ENCODE peak calls at places on chromosomes 11 and 22, in nine cellular contexts. Y is GM23338, L is neural progenitor cell, C is PC-3, T is hepatocyte, S is SK-N-SH, F is GM23248, H is HCT116, J is MM.1S. U is an unnamed sample.

GRCh38 chr22:31646186-31647019 is 15.6 kb downstream of the PISD start:
- DNase-seq in T (peak; percentile 81), S (no peak), Y (no peak), J (no peak), F (peak; percentile 95), L (no peak), H (peak; percentile 91), C (peak; percentile 72), U (no peak)

GRCh38 chr22:22433770-22434169 is 74.8 kb downstream of the ZNF280B start:
- DNase-seq in H (no peak), T (no peak), F (no peak), C (no peak), S (no peak), J (no peak), Y (no peak), L (no peak), U (no peak)

GRCh38 chr11:36622431-36623136 is 24.5 kb upstream of the RAG2 start:
- DNase-seq in Y (peak; percentile 6), S (peak; percentile 32), L (peak; percentile 9), T (peak; percentile 40), H (peak; percentile 12), F (peak; percentile 12), J (peak; percentile 55), C (peak; percentile 48), U (peak; percentile 14)

GRCh38 chr22:46045459-46046298 is 68.7 kb upstream of the WNT7B start:
- DNase-seq in J (no peak), H (no peak), S (no peak), T (no peak), F (peak; percentile 27), L (no peak), Y (no peak), C (no peak), U (no peak)

GRCh38 chr11:4464216-4465159 is 15.4 kb downstream of the OR52K2 start:
- DNase-seq in S (no peak), L (peak; percentile 12), T (peak; percentile 56), C (no peak), H (peak; percentile 16), F (peak; percentile 8), Y (peak; percentile 17), J (no peak), U (no peak)

GRCh38 chr11:61357233-61357893 is 4.3 kb downstream of the CYB561A3 start:
- DNase-seq in F (no peak), T (no peak), H (no peak), Y (no peak), S (no peak), J (no peak), C (no peak), L (no peak), U (peak; percentile 87)

GRCh38 chr11:2789791-2790580 is 90.2 kb upstream of the KCNQ1OT1 start:
- DNase-seq in Y (no peak), T (no peak), J (no peak), L (no peak), F (no peak), C (no peak), H (no peak), S (no peak), U (no peak)

GRCh38 chr11:116929393-116930090 is 92.1 kb upstream of the APOA1 start:
- DNase-seq in Y (no peak), S (no peak), J (no peak), T (no peak), H (no peak), C (no peak), F (peak; percentile 53), L (no peak), U (no peak)

GRCh38 chr22:47282851-47283250 is 520.4 kb downstream of the TBC1D22A start:
- DNase-seq in L (no peak), F (no peak), Y (no peak), C (no peak), H (no peak), S (no peak), J (no peak), T (no peak), U (no peak)

GRCh38 chr22:17547995-17548755 is 15.1 kb upstream of the SLC25A18 start:
- DNase-seq in L (no peak), Y (no peak), C (no peak), S (no peak), H (no peak), J (no peak), F (no peak), T (no peak), U (no peak)

GRCh38 chr11:67634366-67635230 is 4.9 kb upstream of the NUDT8 start:
- DNase-seq in F (no peak), J (no peak), L (no peak), Y (no peak), T (peak; percentile 8), C (no peak), S (no peak), H (no peak), U (no peak)

GRCh38 chr11:8913961-8914660 is 3.1 kb downstream of the AKIP1 start:
- DNase-seq in F (peak; percentile 59), S (peak; percentile 67), Y (peak; percentile 78), C (peak; percentile 41), H (no peak), J (peak; percentile 62), T (peak; percentile 58), L (peak; percentile 64), U (peak; percentile 70)

GRCh38 chr11:10412266-10412665 is 42.8 kb upstream of the AMPD3 start:
- DNase-seq in F (no peak), S (no peak), T (no peak), Y (no peak), C (peak; percentile 19), L (no peak), H (no peak), J (no peak), U (no peak)

GRCh38 chr11:2366733-2367132 is 10.4 kb upstream of the CD81 start:
- DNase-seq in J (no peak), L (no peak), T (no peak), H (no peak), F (no peak), Y (no peak), C (no peak), S (no peak), U (no peak)

GRCh38 chr11:36510567-36511020 is 522 bp upstream of the TRAF6 start:
- DNase-seq in H (no peak), Y (peak; percentile 57), C (peak; percentile 39), J (no peak), F (peak; percentile 70), S (no peak), T (peak; percentile 9), L (no peak), U (no peak)

GRCh38 chr11:8911040-8911823 is at the start of gene AKIP1:
- DNase-seq in H (peak; percentile 83), Y (peak; percentile 99), J (peak; percentile 88), S (peak; percentile 99), L (peak; percentile 100), C (peak; percentile 91), F (peak; percentile 96), T (peak; percentile 99), U (peak; percentile 89)

GRCh38 chr22:25102722-25103121 is 96.9 kb upstream of the CRYBB3 start:
- DNase-seq in F (no peak), T (no peak), S (no peak), L (no peak), C (no peak), H (no peak), J (no peak), Y (no peak), U (no peak)

GRCh38 chr11:91513734-91514133 is 710.9 kb upstream of the FAT3 start:
- DNase-seq in F (no peak), H (no peak), S (peak; percentile 11), C (peak; percentile 55), J (no peak), L (peak; percentile 5), T (no peak), Y (peak; percentile 25), U (no peak)

GRCh38 chr11:78168539-78169477 is 19.6 kb downstream of the KCTD21 start:
- DNase-seq in L (no peak), C (no peak), J (no peak), T (peak; percentile 33), Y (no peak), F (peak; percentile 85), S (peak; percentile 75), H (no peak), U (no peak)
- TF ChIP-seq EZH2phosphoT487 in L (no peak), C (no peak), J (no peak), T (no peak), Y (no peak), F (no peak), S (no peak), H (no peak), U (no peak)

GRCh38 chr11:44493929-44494328 is 71.5 kb upstream of the CD82 start:
- DNase-seq in Y (no peak), F (no peak), L (no peak), J (no peak), S (no peak), H (no peak), T (no peak), C (no peak), U (no peak)

GRCh38 chr11:44498524-44498923 is 66.9 kb upstream of the CD82 start:
- DNase-seq in S (no peak), J (no peak), H (no peak), Y (no peak), L (no peak), T (no peak), F (no peak), C (no peak), U (no peak)

GRCh38 chr11:44496391-44496790 is 69.1 kb upstream of the CD82 start:
- DNase-seq in S (no peak), F (no peak), C (no peak), L (no peak), H (no peak), Y (no peak), J (no peak), T (no peak), U (no peak)

GRCh38 chr11:44502506-44502905 is 63.0 kb upstream of the CD82 start:
- DNase-seq in H (no peak), Y (no peak), S (no peak), J (no peak), C (no peak), F (no peak), L (no peak), T (no peak), U (no peak)

GRCh38 chr11:44497995-44498394 is 67.5 kb upstream of the CD82 start:
- DNase-seq in J (no peak), C (no peak), S (no peak), F (no peak), Y (no peak), T (no peak), H (no peak), L (no peak), U (no peak)
- H2AFZ ChIP-seq in J (no peak overlapping the region), C (no peak overlapping the region), S (no peak overlapping the region), F (no peak overlapping the region), Y (peak overlapping the region; percentile 38), T (no peak overlapping the region), H (no peak overlapping the region), L (no peak overlapping the region), U (no peak overlapping the region)

DNA sequence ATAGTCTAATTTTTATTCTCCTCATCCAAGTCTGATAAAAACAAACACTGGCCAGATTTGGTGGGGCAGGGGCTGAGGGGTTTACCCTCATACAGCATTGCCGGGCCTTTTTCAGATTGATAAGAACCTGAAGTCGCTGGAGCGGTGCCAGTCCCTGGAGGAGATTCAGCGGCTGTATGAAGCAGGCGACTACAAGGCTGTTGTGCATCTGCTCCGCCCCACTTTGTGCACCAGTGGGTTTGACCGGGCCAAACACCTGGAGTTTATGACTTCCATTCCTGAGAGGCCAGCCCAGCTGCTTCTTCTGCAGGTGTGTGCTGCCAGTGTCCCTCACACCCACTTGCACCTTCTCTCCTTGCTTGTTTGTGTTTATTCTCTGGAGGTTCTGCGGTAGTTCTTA is 55.8 kb downstream of the CABIN1 start:
- DNase-seq in H (no peak), C (no peak), S (no peak), F (no peak), L (no peak), J (peak; percentile 20), Y (no peak), T (no peak), U (peak; percentile 93)
- H3K4me1 ChIP-seq in H (no peaks in the 10 kb centered on the region), C (no peaks in the 10 kb centered on the region), S (no peaks in the 10 kb centered on the region), F (peaks cover 1% of the 10 kb centered on the region), L (no peaks in the 10 kb centered on the region), J (peaks cover 52% of the 10 kb centered on the region), Y (no peaks in the 10 kb centered on the region), T (no peaks in the 10 kb centered on the region), U (peaks cover 53% of the 10 kb centered on the region)

GRCh38 chr22:29031236-29031982 is 30.2 kb downstream of the C22orf31 start:
- DNase-seq in L (peak; percentile 66), F (peak; percentile 97), J (no peak), T (peak; percentile 90), S (peak; percentile 70), Y (peak; percentile 82), H (peak; percentile 97), C (peak; percentile 83), U (no peak)
- TF ChIP-seq EZH2phosphoT487 in L (no peak), F (no peak), J (no peak), T (no peak), S (no peak), Y (no peak), H (no peak), C (no peak), U (no peak)

U was measured in OCI-LY7.